ENCODE peak calls at places on chromosomes 5 and 9, in four cellular contexts. U, Y, B and C are unnamed samples.

GRCh38 chr9:130642926-130643325 is 21.5 kb upstream of the PRDM12 start:
- DNase-seq in U (no peak), Y (no peak), B (no peak), C (no peak)

GRCh38 chr9:125990186-125990792 is 243.1 kb downstream of the PBX3 start:
- DNase-seq in U (no peak), Y (no peak), B (no peak), C (no peak)

GRCh38 chr9:108205276-108205675 is 650.5 kb downstream of the ACTL7B start:
- DNase-seq in U (no peak), Y (no peak), B (no peak), C (no peak)

GRCh38 chr5:107505763-107506534 is 164.8 kb downstream of the EFNA5 start:
- DNase-seq in U (no peak), Y (peak), B (no peak), C (peak)

GRCh38 chr9:108761530-108762347 is 94.0 kb downstream of the ACTL7B start:
- DNase-seq in U (peak), Y (peak), B (peak), C (peak)

GRCh38 chr9:13567833-13568232 is 288.3 kb upstream of the MPDZ start:
- DNase-seq in U (no peak), Y (no peak), B (no peak), C (no peak)

GRCh38 chr9:30239875-30240274 is 2144.6 kb upstream of the ACO1 start:
- DNase-seq in U (no peak), Y (no peak), B (no peak), C (no peak)

GRCh38 chr9:122252796-122253195 is 11.8 kb downstream of the RBM18 start:
- DNase-seq in U (no peak), Y (no peak), B (no peak), C (no peak)

GRCh38 chr9:77469515-77470197 is 178.5 kb downstream of the GNA14 start:
- DNase-seq in U (no peak), Y (no peak), B (no peak), C (no peak)

GRCh38 chr5:142726188-142726731 is 40.4 kb upstream of the FGF1 start:
- DNase-seq in U (no peak), Y (no peak), B (no peak), C (no peak)

GRCh38 chr5:105956456-105957177 is 1714.1 kb downstream of the EFNA5 start:
- DNase-seq in U (no peak), Y (no peak), B (no peak), C (no peak)

GRCh38 chr5:66864240-66864884 is 268.2 kb downstream of the MAST4 start:
- DNase-seq in U (no peak), Y (peak), B (no peak), C (no peak)